ENCODE peak calls at places on chromosomes 12 and 14, in five cellular contexts. Z is astrocyte, X is endothelial cell, S is foreskin fibroblast, W is GM23338. Q is an unnamed sample.

GRCh38 chr14:31949709-31950108 is 127.4 kb upstream of the ARHGAP5 start:
- DNase-seq in X (no peak), Z (no peak), S (no peak), W (no peak), Q (no peak)

GRCh38 chr12:67721216-67721615 is 72.7 kb downstream of the DYRK2 start:
- DNase-seq in Z (no peak), W (no peak), S (no peak), X (no peak), Q (no peak)

GRCh38 chr12:64561302-64561651 is 49.0 kb upstream of the RASSF3 start:
- DNase-seq in W (no peak), X (no peak), Z (no peak), S (no peak), Q (no peak)

GRCh38 chr12:127656261-127656660 is 610.7 kb upstream of the TMEM132C start:
- DNase-seq in S (no peak), W (no peak), Z (peak; percentile 68), X (no peak), Q (no peak)

GRCh38 chr12:117968826-117969659 is at the start of gene KSR2:
- DNase-seq in W (peak; percentile 96), S (no peak), Z (peak; percentile 25), X (peak; percentile 57), Q (peak; percentile 87)

GRCh38 chr14:84108746-84109457 is 1421.0 kb upstream of the FLRT2 start:
- DNase-seq in X (no peak), S (no peak), W (no peak), Z (no peak), Q (no peak)

GRCh38 chr12:31736472-31736871 is 7.7 kb upstream of the AMN1 start:
- DNase-seq in W (no peak), S (peak; percentile 84), Z (peak; percentile 94), X (no peak), Q (no peak)

GRCh38 chr12:34352098-34352497 is 329.8 kb downstream of the ALG10 start:
- DNase-seq in X (no peak), Z (no peak), W (no peak), S (no peak), Q (no peak)

DNA sequence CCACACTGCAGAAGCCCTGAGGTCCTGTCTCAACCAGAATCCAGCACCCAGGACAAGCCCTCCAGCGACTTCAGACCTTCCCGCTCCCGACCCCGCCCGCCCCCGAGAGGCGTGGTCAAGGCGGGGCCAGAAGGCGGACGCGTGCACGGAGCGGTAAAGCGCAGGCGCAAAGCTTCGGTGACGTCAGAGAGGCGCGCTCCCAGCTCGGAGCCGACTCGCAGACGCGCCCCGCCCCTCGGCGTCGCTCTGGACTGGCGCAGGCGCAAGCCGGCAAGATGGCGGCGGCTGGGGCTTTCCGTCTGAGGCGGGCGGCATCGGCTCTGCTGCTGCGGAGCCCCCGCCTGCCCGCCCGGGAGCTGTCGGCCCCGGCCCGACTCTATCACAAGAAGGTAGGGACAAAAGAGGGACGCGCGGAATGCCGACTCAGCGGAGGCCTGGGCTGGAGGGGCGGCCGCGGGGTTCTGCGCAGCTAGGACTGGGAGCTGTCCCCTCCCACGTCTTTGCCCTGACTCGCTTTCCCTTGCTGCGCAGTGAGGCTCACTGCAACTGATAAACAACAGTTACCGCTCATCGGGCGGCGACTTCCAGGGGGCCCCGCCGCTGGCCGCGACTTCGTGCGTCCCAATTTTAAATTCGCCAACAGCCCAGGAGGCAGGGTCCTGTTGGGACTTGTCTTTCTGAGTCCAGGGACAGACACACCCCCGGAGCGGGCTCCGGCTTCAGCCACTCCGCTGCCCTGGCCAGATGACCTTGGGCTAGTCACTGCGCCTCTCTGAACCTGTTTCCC is at the start of gene ISCU:
- DNase-seq in Z (peak; percentile 85), S (peak; percentile 97), X (peak; percentile 100), W (peak; percentile 98), Q (peak; percentile 98)
- TF ChIP-seq CTCF in Z (no peak), S (no peak), X (no peak), W (no peak), Q (no peak)

GRCh38 chr12:100391856-100392255 is 35.0 kb downstream of the SLC17A8 start:
- DNase-seq in X (no peak), S (no peak), W (no peak), Z (no peak), Q (no peak)
- TF ChIP-seq CTCF in X (no peak), S (no peak), W (peak; percentile 27), Z (no peak), Q (no peak)

GRCh38 chr14:99803803-99804202 is 10.6 kb downstream of the EML1 start:
- DNase-seq in Z (no peak), S (no peak), X (no peak), W (no peak), Q (no peak)
- TF ChIP-seq CTCF in Z (no peak), S (no peak), X (no peak), W (no peak), Q (no peak)

GRCh38 chr12:48508987-48509386 is 16.4 kb upstream of the OR8S1 start:
- DNase-seq in X (no peak), S (no peak), W (no peak), Z (no peak), Q (no peak)
- TF ChIP-seq CTCF in X (no peak), S (no peak), W (no peak), Z (no peak), Q (no peak)

DNA sequence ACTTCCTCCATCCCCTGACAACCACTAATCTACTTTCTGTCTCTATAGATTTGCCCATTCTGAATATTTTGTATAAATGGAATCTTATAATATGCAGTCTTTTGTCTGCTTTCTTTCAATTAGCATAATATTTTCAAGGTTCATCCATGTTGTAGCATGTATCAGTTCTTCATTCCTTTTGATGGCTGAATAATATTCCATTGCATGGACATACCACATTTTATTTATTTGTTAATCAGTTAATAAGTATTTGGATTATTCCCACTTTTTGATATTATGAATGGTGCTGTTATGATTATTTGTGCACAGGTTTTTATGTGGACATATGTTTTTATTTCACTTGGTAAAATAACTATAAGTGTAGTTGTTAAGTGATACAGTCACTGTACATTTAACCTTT is 155.1 kb upstream of the WSCD2 start:
- DNase-seq in X (no peak), Z (no peak), W (no peak), S (no peak), Q (no peak)
- TF ChIP-seq CTCF in X (no peak), Z (no peak), W (no peak), S (no peak), Q (no peak)

GRCh38 chr14:60720391-60720790 is 3.8 kb downstream of the SIX4 start:
- DNase-seq in X (no peak), W (no peak), S (no peak), Z (no peak), Q (no peak)

GRCh38 chr14:60720962-60721330 is 3.2 kb downstream of the SIX4 start:
- DNase-seq in X (no peak), W (no peak), Z (no peak), S (no peak), Q (peak; percentile 10)

GRCh38 chr14:60722163-60722835 is 1.9 kb downstream of the SIX4 start:
- DNase-seq in Z (peak; percentile 68), S (peak; percentile 67), X (peak; percentile 49), W (peak; percentile 88), Q (peak; percentile 62)

GRCh38 chr14:60722836-60723217 is 1.3 kb downstream of the SIX4 start:
- DNase-seq in X (no peak), W (peak; percentile 77), S (no peak), Z (peak; percentile 10), Q (no peak)

DNA sequence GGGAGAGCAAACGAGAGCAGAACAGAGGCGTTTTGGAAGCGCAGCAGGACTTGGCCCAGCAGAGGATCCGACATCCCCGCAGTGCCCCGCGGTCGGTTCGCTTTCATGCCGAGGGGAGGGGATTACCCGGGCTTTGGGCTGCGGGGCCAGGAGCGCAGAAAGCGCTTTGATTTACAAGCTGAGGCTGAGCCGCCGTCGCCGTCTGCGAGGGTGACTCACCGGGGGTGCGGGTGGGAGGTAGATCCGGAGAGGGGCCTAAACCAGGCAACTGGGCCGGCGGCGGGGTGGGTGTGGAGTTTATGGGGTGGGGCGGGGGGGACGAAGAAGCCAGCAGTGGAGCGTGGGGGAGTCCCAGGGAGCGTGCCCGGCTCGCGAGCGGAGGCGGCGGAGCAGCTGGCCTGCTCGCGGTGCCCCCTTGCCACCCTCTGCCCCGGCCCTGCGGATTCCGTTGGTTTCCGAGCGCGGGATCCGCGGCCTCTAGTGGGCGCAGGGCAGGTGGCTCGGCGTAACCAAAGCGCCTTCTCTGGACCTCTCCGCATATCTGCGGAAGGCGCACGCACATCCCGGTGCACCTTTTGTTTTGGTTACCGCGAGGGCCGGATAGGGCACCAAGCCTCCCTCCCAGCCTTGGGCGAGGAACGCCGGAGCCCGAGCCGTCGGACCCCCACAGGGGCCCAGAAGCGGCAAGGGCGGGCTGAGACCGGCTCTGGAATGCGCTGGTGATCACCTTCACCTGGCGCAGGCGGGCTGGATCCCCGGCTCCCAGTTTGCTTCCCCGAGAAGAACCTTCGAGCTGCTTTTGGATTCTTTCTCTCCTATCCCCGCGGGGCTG is 2.6 kb downstream of the SIX4 start:
- DNase-seq in Z (peak; percentile 71), W (peak; percentile 89), X (peak; percentile 61), S (peak; percentile 77), Q (peak; percentile 63)
- TF ChIP-seq CTCF in Z (no peak), W (peak; percentile 11), X (no peak), S (peak; percentile 44), Q (peak; percentile 39)

GRCh38 chr12:7835116-7835515 is 37.6 kb downstream of the SLC2A14 start:
- DNase-seq in Z (no peak), W (no peak), X (no peak), S (no peak), Q (no peak)

GRCh38 chr12:7835766-7836165 is 36.9 kb downstream of the SLC2A14 start:
- DNase-seq in Z (no peak), W (no peak), S (no peak), X (no peak), Q (no peak)

GRCh38 chr12:7834701-7835100 is 38.0 kb downstream of the SLC2A14 start:
- DNase-seq in W (no peak), S (no peak), X (no peak), Z (no peak), Q (no peak)

GRCh38 chr12:7833831-7834230 is 38.9 kb downstream of the SLC2A14 start:
- DNase-seq in S (no peak), W (no peak), X (no peak), Z (no peak), Q (no peak)

GRCh38 chr12:7832059-7832696 is 40.5 kb downstream of the SLC2A14 start:
- DNase-seq in S (peak; percentile 41), W (peak; percentile 86), Z (peak; percentile 43), X (peak; percentile 40), Q (peak; percentile 73)
- TF ChIP-seq CTCF in S (peak; percentile 63), W (peak; percentile 85), Z (peak; percentile 62), X (peak; percentile 61), Q (peak; percentile 37)

Q was measured in GM13976.